ENCODE peak calls at places on chromosomes 6 and 20, in seven cellular contexts. S, P, V, O, E, Z and D are unnamed samples.
A peak's percentile ranks its signal among the peaks of the same experiment; 100 is the strongest.

GRCh38 chr20:63180541-63181185 is 35.3 kb downstream of the YTHDF1 start:
- DNase-seq in S (no peak), P (no peak), V (no peak), O (no peak), E (no peak), Z (no peak), D (no peak)

GRCh38 chr6:130355572-130355971 is 10.2 kb upstream of the TMEM200A start:
- DNase-seq in S (no peak), P (no peak), V (no peak), O (no peak), E (no peak), Z (no peak), D (no peak)

GRCh38 chr6:29079203-29079602 is 7.9 kb downstream of the OR2B3 start:
- DNase-seq in S (no peak), P (no peak), V (no peak), O (no peak), E (no peak), Z (no peak), D (no peak)

GRCh38 chr6:120378582-120379220 is 955.6 kb downstream of the TBC1D32 start:
- DNase-seq in S (peak; percentile 22), P (no peak), V (no peak), O (peak; percentile 40), E (no peak), Z (no peak), D (no peak)

GRCh38 chr6:28370440-28370839 is 20.7 kb downstream of the ZKSCAN3 start:
- DNase-seq in S (no peak), P (no peak), V (no peak), O (no peak), E (no peak), Z (no peak), D (no peak)

GRCh38 chr6:37288247-37288646 is 30.3 kb upstream of the TMEM217 start:
- DNase-seq in S (no peak), P (no peak), V (no peak), O (no peak), E (no peak), Z (no peak), D (no peak)

GRCh38 chr6:42136508-42137191 is 5.8 kb downstream of the C6orf132 start:
- DNase-seq in S (peak; percentile 91), P (peak; percentile 86), V (peak; percentile 35), O (peak; percentile 81), E (no peak), Z (peak; percentile 45), D (no peak)

GRCh38 chr6:3397229-3398164 is 59.4 kb downstream of the SLC22A23 start:
- DNase-seq in S (no peak), P (no peak), V (no peak), O (no peak), E (no peak), Z (no peak), D (no peak)

GRCh38 chr6:50846860-50847171 is 28.1 kb downstream of the TFAP2B start:
- DNase-seq in S (no peak), P (no peak), V (no peak), O (no peak), E (no peak), Z (no peak), D (no peak)

GRCh38 chr20:24950836-24951525 is 1.9 kb downstream of the CST7 start:
- DNase-seq in S (no peak), P (no peak), V (no peak), O (no peak), E (no peak), Z (no peak), D (no peak)

GRCh38 chr20:63686492-63687321 is 9.7 kb upstream of the TNFRSF6B start:
- DNase-seq in S (peak; percentile 83), P (peak; percentile 80), V (no peak), O (no peak), E (peak; percentile 81), Z (peak; percentile 90), D (no peak)

GRCh38 chr6:149264629-149265028 is 52.9 kb upstream of the TAB2 start:
- DNase-seq in S (no peak), P (no peak), V (peak; percentile 50), O (no peak), E (no peak), Z (no peak), D (no peak)

GRCh38 chr6:14371530-14371929 is 254.0 kb downstream of the CD83 start:
- DNase-seq in S (no peak), P (no peak), V (no peak), O (no peak), E (no peak), Z (no peak), D (no peak)

GRCh38 chr6:7262746-7263335 is 50.2 kb downstream of the SSR1 start:
- DNase-seq in S (no peak), P (no peak), V (no peak), O (no peak), E (peak; percentile 37), Z (no peak), D (no peak)

GRCh38 chr6:112214749-112215269 is 39.6 kb downstream of the LAMA4 start:
- DNase-seq in S (no peak), P (no peak), V (no peak), O (no peak), E (no peak), Z (no peak), D (no peak)

GRCh38 chr6:80010296-80010695 is 5.8 kb downstream of the TTK start:
- DNase-seq in S (no peak), P (no peak), V (no peak), O (no peak), E (no peak), Z (no peak), D (no peak)

GRCh38 chr6:32109114-32109764 is at the start of gene TNXB:
- DNase-seq in S (no peak), P (no peak), V (no peak), O (no peak), E (no peak), Z (no peak), D (no peak)
- H3K27ac ChIP-seq in S (peak within 1 kb of the TSS; percentile 69), P (no peak within 1 kb of the TSS), V (no peak within 1 kb of the TSS), O (no peak within 1 kb of the TSS), E (peak within 1 kb of the TSS; percentile 11), Z (peak within 1 kb of the TSS; percentile 66), D (peak within 1 kb of the TSS; percentile 18)

GRCh38 chr6:118042855-118043254 is 135.8 kb downstream of the SLC35F1 start:
- DNase-seq in S (no peak), P (no peak), V (no peak), O (no peak), E (no peak), Z (no peak), D (no peak)
- H3K27ac ChIP-seq in S (no peak overlapping the region), P (no peak overlapping the region), V (no peak overlapping the region), O (no peak overlapping the region), E (no peak overlapping the region), Z (no peak overlapping the region), D (no peak overlapping the region)

DNA sequence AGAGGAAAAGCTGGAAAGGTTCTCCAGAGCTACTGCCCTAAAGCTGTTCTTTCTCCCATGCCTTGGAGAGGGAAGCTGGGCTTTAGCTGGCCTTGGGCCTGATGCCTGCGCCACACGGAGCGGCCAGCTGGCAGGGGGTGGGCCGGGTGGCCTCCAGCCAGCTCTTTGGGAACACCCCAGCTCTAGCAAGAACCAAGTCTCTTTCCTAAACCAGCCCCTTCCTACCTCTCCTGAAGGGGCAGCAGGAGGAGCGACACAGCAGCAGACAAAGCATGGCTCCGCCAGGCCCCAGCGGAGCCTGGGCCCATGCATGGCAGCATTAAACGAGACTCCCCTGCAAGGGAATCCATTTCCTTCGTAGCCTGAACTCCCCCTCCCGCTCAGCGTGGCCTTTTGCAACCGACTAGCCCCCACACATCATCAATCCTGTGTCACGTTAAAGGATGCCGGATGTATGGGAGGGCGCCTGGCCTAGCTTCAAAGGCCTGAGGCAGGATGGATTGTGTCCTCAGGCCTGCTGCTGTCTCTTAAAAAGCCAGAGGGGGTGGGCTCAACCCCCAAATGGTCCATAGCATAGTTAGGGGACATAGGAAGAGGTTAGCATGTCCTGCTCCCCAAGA is 14.0 kb downstream of the MRPS18A start:
- DNase-seq in S (no peak), P (no peak), V (no peak), O (no peak), E (no peak), Z (no peak), D (peak; percentile 13)
- H3K27ac ChIP-seq in S (peak overlapping the region; percentile 28), P (no peak overlapping the region), V (no peak overlapping the region), O (no peak overlapping the region), E (no peak overlapping the region), Z (peak overlapping the region; percentile 3), D (peak overlapping the region; percentile 20)

GRCh38 chr6:20175810-20176209 is 36.5 kb downstream of the MBOAT1 start:
- DNase-seq in S (no peak), P (no peak), V (no peak), O (no peak), E (no peak), Z (no peak), D (no peak)

GRCh38 chr6:20182069-20182468 is 30.2 kb downstream of the MBOAT1 start:
- DNase-seq in S (no peak), P (no peak), V (no peak), O (no peak), E (no peak), Z (no peak), D (no peak)

GRCh38 chr6:20178327-20178726 is 33.9 kb downstream of the MBOAT1 start:
- DNase-seq in S (no peak), P (no peak), V (no peak), O (no peak), E (no peak), Z (no peak), D (no peak)

GRCh38 chr6:20182926-20183521 is 29.2 kb downstream of the MBOAT1 start:
- DNase-seq in S (peak; percentile 41), P (peak; percentile 18), V (no peak), O (peak; percentile 83), E (no peak), Z (no peak), D (no peak)

DNA sequence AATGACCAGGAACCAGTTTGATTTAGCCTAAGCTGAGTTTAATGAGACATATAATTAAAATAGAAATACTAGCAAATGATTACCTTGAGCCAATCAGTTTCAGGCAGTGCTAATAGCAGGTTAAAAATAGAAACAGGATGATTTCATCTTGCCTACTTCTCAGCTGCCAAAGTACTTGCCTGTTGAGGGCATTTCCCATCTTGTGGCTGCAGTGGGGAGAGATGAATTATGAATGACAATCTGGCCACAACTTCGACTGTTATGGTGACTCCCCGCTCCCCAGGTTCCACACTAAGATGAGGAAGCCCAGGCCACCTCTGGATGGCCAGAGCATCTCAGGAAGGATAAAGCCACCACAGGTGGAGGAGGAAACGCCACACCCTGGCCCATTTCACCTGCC is 31.3 kb downstream of the MBOAT1 start:
- DNase-seq in S (peak; percentile 20), P (no peak), V (no peak), O (peak; percentile 16), E (no peak), Z (peak; percentile 15), D (no peak)
- H3K27ac ChIP-seq in S (no peak overlapping the region), P (no peak overlapping the region), V (no peak overlapping the region), O (no peak overlapping the region), E (no peak overlapping the region), Z (no peak overlapping the region), D (no peak overlapping the region)

GRCh38 chr20:32664352-32665159 is 9.2 kb downstream of the C20orf203 start:
- DNase-seq in S (no peak), P (no peak), V (no peak), O (no peak), E (no peak), Z (no peak), D (no peak)
- H3K27ac ChIP-seq in S (no peak overlapping the region), P (no peak overlapping the region), V (no peak overlapping the region), O (no peak overlapping the region), E (no peak overlapping the region), Z (peak overlapping the region; percentile 35), D (no peak overlapping the region)

GRCh38 chr6:5132741-5133140 is 47.6 kb downstream of the PPP1R3G start:
- DNase-seq in S (peak; percentile 80), P (peak; percentile 76), V (no peak), O (no peak), E (no peak), Z (no peak), D (no peak)
- H3K27ac ChIP-seq in S (peak overlapping the region; percentile 73), P (peak overlapping the region; percentile 5), V (no peak overlapping the region), O (no peak overlapping the region), E (peak overlapping the region; percentile 9), Z (peak overlapping the region; percentile 16), D (peak overlapping the region; percentile 64)